ENCODE peak calls at places on chromosomes 13 and 19, in four cellular contexts. S is K562, Q is GM12878, W is HepG2. N is an unnamed sample.

GRCh38 chr19:12766051-12766521 is 9.3 kb downstream of the HOOK2 start:
- DNase-seq in Q (no peak), S (peak; percentile 72), W (peak; percentile 76), N (peak; percentile 82)

GRCh38 chr13:109494955-109495354 is 291.4 kb downstream of the IRS2 start:
- DNase-seq in S (no peak), Q (no peak), W (no peak), N (no peak)

GRCh38 chr13:112686364-112686763 is 3.5 kb upstream of the ATP11A start:
- DNase-seq in Q (no peak), S (no peak), W (no peak), N (no peak)

GRCh38 chr13:99191900-99192399 is 8.7 kb upstream of the UBAC2 start:
- DNase-seq in Q (no peak), S (peak; percentile 20), W (no peak), N (no peak)

GRCh38 chr19:48480151-48480475 is 10.9 kb downstream of the CYTH2 start:
- DNase-seq in S (no peak), W (no peak), Q (no peak), N (no peak)

GRCh38 chr19:7440188-7440975 is 48.5 kb downstream of the PEX11G start:
- DNase-seq in S (peak; percentile 34), W (no peak), Q (no peak), N (no peak)

GRCh38 chr19:15313649-15314279 is 18.6 kb downstream of the BRD4 start:
- DNase-seq in Q (no peak), S (no peak), W (no peak), N (no peak)

GRCh38 chr19:7541481-7541824 is 5.9 kb downstream of the PNPLA6 start:
- DNase-seq in Q (no peak), S (no peak), W (no peak), N (no peak)

GRCh38 chr19:18589380-18590272 is 1.0 kb downstream of the REX1BD start:
- DNase-seq in W (peak; percentile 65), Q (no peak), S (peak; percentile 83), N (peak; percentile 82)

GRCh38 chr13:29503041-29503837 is 92.2 kb downstream of the SLC7A1 start:
- DNase-seq in Q (no peak), W (no peak), S (peak; percentile 9), N (no peak)

GRCh38 chr13:32535140-32535539 is 3.5 kb downstream of the N4BP2L2 start:
- DNase-seq in W (no peak), S (no peak), Q (no peak), N (no peak)

GRCh38 chr13:76792680-76793334 is 93.4 kb downstream of the KCTD12 start:
- DNase-seq in Q (no peak), S (no peak), W (no peak), N (no peak)

GRCh38 chr13:103277959-103278673 is 211.9 kb upstream of the SLC10A2 start:
- DNase-seq in W (no peak), Q (no peak), S (no peak), N (no peak)
- TF ChIP-seq MAX in W (no peak), Q (no peak), S (no peak), N (no peak)

GRCh38 chr13:100611678-100612492 is 23.3 kb upstream of the GGACT start:
- DNase-seq in S (peak; percentile 52), W (no peak), Q (no peak), N (no peak)
- TF ChIP-seq KDM1A in S (no peak), W (no peak), Q (no peak), N (no peak)

GRCh38 chr13:42591602-42592001 is 17.6 kb downstream of the TNFSF11 start:
- DNase-seq in Q (no peak), S (no peak), W (no peak), N (no peak)
- TF ChIP-seq SMC3 in Q (no peak), S (no peak), W (no peak), N (no peak)

DNA sequence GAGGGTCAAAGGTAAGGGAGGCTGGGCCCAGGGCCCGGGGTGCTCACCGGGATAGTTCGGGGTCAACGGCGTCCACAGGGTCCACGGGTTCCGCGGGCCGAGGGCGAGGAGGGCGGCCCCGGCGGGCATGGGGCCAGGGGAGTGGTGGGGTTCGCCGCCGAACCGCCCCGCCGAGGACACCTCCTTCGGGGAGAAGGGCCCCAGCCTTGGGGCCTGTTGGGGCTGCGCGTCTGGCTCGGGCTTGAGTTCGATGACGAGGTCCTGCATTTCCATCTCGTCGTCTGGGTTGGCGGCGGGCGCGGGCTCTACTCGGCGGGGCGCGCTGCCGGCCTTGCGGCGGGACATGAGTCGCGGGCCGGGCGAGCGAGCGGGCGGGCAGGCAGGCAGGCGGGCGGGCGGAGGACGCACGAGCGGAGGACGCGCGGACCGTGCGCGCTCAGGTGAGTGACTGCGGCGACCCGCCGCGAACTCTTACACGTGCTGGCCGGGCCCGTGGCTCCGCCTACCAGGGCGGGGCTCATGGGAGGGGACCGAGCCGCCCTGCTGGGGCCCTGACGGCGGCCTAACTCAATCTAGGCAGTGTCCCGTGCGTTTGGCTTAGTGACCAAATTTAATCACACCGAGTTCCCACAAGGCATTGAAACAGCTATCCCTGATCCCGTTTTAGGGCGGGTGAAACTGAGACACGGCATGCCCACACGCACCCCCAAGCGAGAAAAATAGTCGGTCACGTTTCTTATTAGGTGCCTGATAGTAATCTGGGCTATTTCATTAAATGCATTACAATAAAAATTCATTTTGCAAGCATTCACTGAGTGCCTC is at the start of gene ZNF296:
- DNase-seq in Q (no peak), W (peak; percentile 75), S (peak; percentile 93), N (peak; percentile 94)
- TF ChIP-seq MAX in Q (peak; percentile 79), W (peak; percentile 97), S (peak; percentile 83), N (peak; percentile 94)

GRCh38 chr13:52419080-52419479 is 13.1 kb upstream of the THSD1 start:
- DNase-seq in Q (no peak), S (no peak), W (no peak), N (no peak)

GRCh38 chr13:52411629-52412028 is 5.7 kb upstream of the THSD1 start:
- DNase-seq in W (no peak), Q (peak; percentile 16), S (no peak), N (peak; percentile 55)

GRCh38 chr13:52412128-52412527 is 6.2 kb upstream of the THSD1 start:
- DNase-seq in Q (no peak), W (no peak), S (no peak), N (no peak)

GRCh38 chr13:52414051-52414450 is 8.1 kb upstream of the THSD1 start:
- DNase-seq in S (no peak), Q (no peak), W (no peak), N (no peak)

DNA sequence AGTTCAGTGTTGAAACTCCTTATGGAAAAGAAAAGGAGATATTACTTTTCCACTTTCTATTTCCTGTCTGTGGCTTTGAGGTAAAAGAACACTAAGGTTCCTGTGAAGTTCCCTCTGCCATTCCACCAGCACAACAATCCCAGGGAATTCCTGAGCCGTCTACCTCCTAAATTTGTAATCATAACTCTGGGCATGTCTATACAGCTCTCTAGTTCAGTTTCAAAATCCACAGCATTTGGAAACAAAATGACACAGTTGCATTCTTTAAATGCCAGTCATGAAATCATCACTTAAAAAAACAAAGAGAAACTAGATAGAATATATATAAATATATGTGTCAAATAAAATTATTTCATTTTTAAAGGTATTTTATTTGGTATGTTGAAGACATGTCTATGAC is 9.0 kb upstream of the THSD1 start:
- DNase-seq in S (no peak), W (no peak), Q (no peak), N (peak; percentile 4)
- TF ChIP-seq KDM1A in S (no peak), W (no peak), Q (no peak), N (no peak)

DNA sequence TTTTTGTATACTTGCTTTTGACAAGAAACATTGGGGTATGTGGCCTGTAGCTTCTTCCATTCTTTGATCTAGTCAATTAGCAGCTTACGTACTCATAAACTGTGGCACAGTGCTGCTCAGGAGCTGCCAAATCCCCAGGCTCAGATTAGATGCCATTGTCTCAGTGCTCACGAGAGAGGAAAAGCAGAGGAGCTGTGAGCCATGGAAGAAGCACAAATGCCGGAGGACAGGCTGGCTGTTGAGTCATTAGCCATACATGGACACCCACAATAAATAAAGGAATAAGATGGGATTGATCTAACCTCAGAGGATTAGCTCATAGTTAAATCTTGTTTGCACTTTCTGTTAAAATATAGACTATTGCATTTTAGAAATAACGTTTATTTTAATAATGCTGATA is 121.7 kb downstream of the POSTN start:
- DNase-seq in Q (no peak), W (no peak), S (no peak), N (no peak)
- TF ChIP-seq SMC3 in Q (no peak), W (no peak), S (no peak), N (no peak)

DNA sequence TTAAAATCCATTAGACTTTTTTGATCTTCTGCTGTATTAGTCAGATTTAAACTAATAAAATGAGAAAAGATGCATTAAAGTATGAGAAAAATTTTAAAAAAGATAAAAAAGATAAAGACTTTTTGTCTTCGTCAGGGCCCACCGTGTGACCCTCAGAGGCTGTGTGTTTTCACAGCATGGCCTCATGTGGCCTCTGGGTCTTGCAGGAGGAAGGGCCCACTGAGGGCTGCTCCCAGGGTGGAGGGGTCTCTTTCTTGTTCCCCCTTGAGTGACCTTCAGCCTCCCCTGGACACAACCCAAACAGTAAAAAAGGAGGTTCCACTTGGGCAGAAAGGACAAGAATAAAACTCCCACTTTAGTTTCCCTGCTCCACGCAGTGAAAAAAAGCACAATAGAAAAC is 57.1 kb upstream of the RANBP3 start:
- DNase-seq in Q (no peak), W (no peak), S (no peak), N (no peak)
- TF ChIP-seq MAX in Q (no peak), W (no peak), S (no peak), N (no peak)

GRCh38 chr13:25420161-25420560 is 48.4 kb downstream of the ATP8A2 start:
- DNase-seq in W (no peak), S (no peak), Q (no peak), N (no peak)

GRCh38 chr13:25423831-25424230 is 52.1 kb downstream of the ATP8A2 start:
- DNase-seq in S (no peak), W (no peak), Q (no peak), N (no peak)

GRCh38 chr13:25422153-25422552 is 50.4 kb downstream of the ATP8A2 start:
- DNase-seq in W (no peak), S (no peak), Q (no peak), N (no peak)

GRCh38 chr13:25421602-25422001 is 49.8 kb downstream of the ATP8A2 start:
- DNase-seq in W (peak; percentile 21), Q (no peak), S (no peak), N (no peak)
- TF ChIP-seq KDM1A in W (no peak), Q (no peak), S (no peak), N (no peak)

GRCh38 chr19:41023193-41023592 is 32.1 kb downstream of the CYP2B6 start:
- DNase-seq in Q (no peak), S (peak; percentile 8), W (no peak), N (no peak)

GRCh38 chr19:41016488-41017071 is 25.5 kb downstream of the CYP2B6 start:
- DNase-seq in S (no peak), Q (no peak), W (no peak), N (no peak)

GRCh38 chr19:41019346-41019745 is 28.3 kb downstream of the CYP2B6 start:
- DNase-seq in Q (no peak), S (no peak), W (no peak), N (no peak)

GRCh38 chr19:41014643-41015042 is 23.6 kb downstream of the CYP2B6 start:
- DNase-seq in S (no peak), W (no peak), Q (no peak), N (no peak)

DNA sequence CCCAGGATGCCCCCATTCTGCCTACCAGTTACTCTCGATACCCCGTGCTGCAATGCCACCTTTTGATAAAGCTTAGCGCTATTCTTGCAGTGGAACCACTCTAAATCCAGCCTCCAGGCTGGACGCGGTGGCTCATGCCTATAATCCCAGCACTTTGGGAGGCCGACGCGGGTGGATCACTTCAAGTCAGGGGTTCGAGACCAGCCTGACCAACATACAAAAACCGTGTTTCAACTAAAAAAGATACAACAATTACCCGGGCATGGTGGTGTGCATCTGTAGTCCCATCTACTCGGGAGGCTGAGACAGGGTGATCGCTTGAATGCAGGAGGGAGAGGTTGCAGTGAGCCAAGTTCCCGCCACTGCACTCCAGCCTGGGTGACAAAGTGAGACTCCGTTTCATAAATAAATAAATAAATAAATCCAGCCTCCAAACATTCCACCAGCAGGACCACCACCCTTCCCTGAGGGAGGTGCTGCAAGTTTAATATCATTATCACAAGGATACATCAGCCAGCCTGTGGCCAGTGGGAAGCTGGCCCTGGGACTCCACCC is 27.7 kb downstream of the CYP2B6 start:
- DNase-seq in Q (no peak), S (no peak), W (no peak), N (no peak)
- TF ChIP-seq SMC3 in Q (no peak), S (no peak), W (no peak), N (no peak)

N was measured in A549.